ENCODE peak calls at places on chromosomes 6 and 20, in nine cellular contexts. One of them, this sample, is unnamed.

GRCh38 chr6:70281923-70282902 is 20.7 kb downstream of the COL9A1 start:
- DNase-seq in WTC11: peak
- DNase-seq in MCF 10A: no peak
- DNase-seq in brain microvascular endothelial cell: no peak
- DNase-seq in type B pancreatic cell: no peak
- DNase-seq in AG09309: no peak
- DNase-seq in fibroblast of mammary gland: no peak
- DNase-seq in body of pancreas: no peak
- DNase-seq in lower leg skin: no peak
- DNase-seq in this sample: peak

GRCh38 chr6:56683882-56684281 is 41.2 kb upstream of the DST start:
- DNase-seq in fibroblast of mammary gland: peak
- DNase-seq in AG09309: peak
- DNase-seq in MCF 10A: peak
- DNase-seq in WTC11: no peak
- DNase-seq in brain microvascular endothelial cell: peak
- DNase-seq in body of pancreas: peak
- DNase-seq in lower leg skin: peak
- DNase-seq in type B pancreatic cell: no peak
- DNase-seq in this sample: no peak

GRCh38 chr20:5171074-5171789 is 44.4 kb downstream of the CDS2 start:
- DNase-seq in WTC11: peak
- DNase-seq in lower leg skin: no peak
- DNase-seq in AG09309: no peak
- DNase-seq in fibroblast of mammary gland: no peak
- DNase-seq in brain microvascular endothelial cell: peak
- DNase-seq in MCF 10A: no peak
- DNase-seq in type B pancreatic cell: no peak
- DNase-seq in body of pancreas: peak
- DNase-seq in this sample: no peak

GRCh38 chr20:4074877-4075455 is 59.6 kb upstream of the RNF24 start:
- DNase-seq in type B pancreatic cell: peak
- DNase-seq in WTC11: no peak
- DNase-seq in body of pancreas: no peak
- DNase-seq in AG09309: no peak
- DNase-seq in MCF 10A: no peak
- DNase-seq in fibroblast of mammary gland: no peak
- DNase-seq in brain microvascular endothelial cell: no peak
- DNase-seq in lower leg skin: no peak
- DNase-seq in this sample: no peak

GRCh38 chr20:36506253-36506652 is 35.1 kb upstream of the MYL9 start:
- DNase-seq in MCF 10A: peak
- DNase-seq in AG09309: no peak
- DNase-seq in type B pancreatic cell: no peak
- DNase-seq in brain microvascular endothelial cell: no peak
- DNase-seq in WTC11: no peak
- DNase-seq in fibroblast of mammary gland: no peak
- DNase-seq in lower leg skin: no peak
- DNase-seq in body of pancreas: no peak
- DNase-seq in this sample: no peak

GRCh38 chr6:53236241-53236640 is 87.6 kb upstream of the GCM1 start:
- DNase-seq in body of pancreas: no peak
- DNase-seq in MCF 10A: no peak
- DNase-seq in type B pancreatic cell: no peak
- DNase-seq in lower leg skin: no peak
- DNase-seq in AG09309: no peak
- DNase-seq in WTC11: no peak
- DNase-seq in fibroblast of mammary gland: no peak
- DNase-seq in brain microvascular endothelial cell: no peak
- DNase-seq in this sample: no peak

GRCh38 chr6:158770948-158771347 is 48.2 kb downstream of the EZR start:
- DNase-seq in lower leg skin: no peak
- DNase-seq in brain microvascular endothelial cell: no peak
- DNase-seq in AG09309: no peak
- DNase-seq in body of pancreas: no peak
- DNase-seq in WTC11: no peak
- DNase-seq in type B pancreatic cell: no peak
- DNase-seq in MCF 10A: no peak
- DNase-seq in fibroblast of mammary gland: no peak
- DNase-seq in this sample: no peak

GRCh38 chr20:47464380-47465101 is 37.1 kb upstream of the NCOA3 start:
- DNase-seq in type B pancreatic cell: no peak
- DNase-seq in lower leg skin: peak
- DNase-seq in MCF 10A: peak
- DNase-seq in AG09309: peak
- DNase-seq in brain microvascular endothelial cell: peak
- DNase-seq in body of pancreas: peak
- DNase-seq in fibroblast of mammary gland: peak
- DNase-seq in WTC11: no peak
- DNase-seq in this sample: no peak

GRCh38 chr6:78500299-78501089 is 366.9 kb upstream of the IRAK1BP1 start:
- DNase-seq in fibroblast of mammary gland: no peak
- DNase-seq in MCF 10A: peak
- DNase-seq in lower leg skin: no peak
- DNase-seq in WTC11: no peak
- DNase-seq in brain microvascular endothelial cell: no peak
- DNase-seq in body of pancreas: no peak
- DNase-seq in AG09309: no peak
- DNase-seq in type B pancreatic cell: no peak
- DNase-seq in this sample: no peak

GRCh38 chr20:10716855-10717254 is 43.1 kb upstream of the JAG1 start:
- DNase-seq in brain microvascular endothelial cell: peak
- DNase-seq in AG09309: no peak
- DNase-seq in type B pancreatic cell: no peak
- DNase-seq in body of pancreas: no peak
- DNase-seq in MCF 10A: peak
- DNase-seq in WTC11: no peak
- DNase-seq in fibroblast of mammary gland: peak
- DNase-seq in lower leg skin: no peak
- DNase-seq in this sample: no peak

GRCh38 chr6:53858196-53858595 is 63.4 kb downstream of the LRRC1 start:
- DNase-seq in lower leg skin: no peak
- DNase-seq in brain microvascular endothelial cell: no peak
- DNase-seq in WTC11: no peak
- DNase-seq in AG09309: no peak
- DNase-seq in type B pancreatic cell: no peak
- DNase-seq in body of pancreas: no peak
- DNase-seq in fibroblast of mammary gland: no peak
- DNase-seq in MCF 10A: no peak
- DNase-seq in this sample: no peak

GRCh38 chr20:41748756-41749582 is 130.8 kb upstream of the CHD6 start:
- DNase-seq in brain microvascular endothelial cell: no peak
- DNase-seq in WTC11: no peak
- DNase-seq in fibroblast of mammary gland: no peak
- DNase-seq in AG09309: no peak
- DNase-seq in MCF 10A: no peak
- DNase-seq in body of pancreas: no peak
- DNase-seq in type B pancreatic cell: no peak
- DNase-seq in lower leg skin: no peak
- DNase-seq in this sample: no peak

GRCh38 chr6:168354338-168354737 is 34.8 kb upstream of the DACT2 start:
- DNase-seq in fibroblast of mammary gland: no peak
- DNase-seq in MCF 10A: no peak
- DNase-seq in body of pancreas: no peak
- DNase-seq in type B pancreatic cell: no peak
- DNase-seq in WTC11: no peak
- DNase-seq in lower leg skin: no peak
- DNase-seq in AG09309: no peak
- DNase-seq in brain microvascular endothelial cell: no peak
- DNase-seq in this sample: no peak
- TF ChIP-seq CTCF in fibroblast of mammary gland: no peak
- TF ChIP-seq CTCF in MCF 10A: no peak
- TF ChIP-seq CTCF in body of pancreas: no peak
- TF ChIP-seq CTCF in type B pancreatic cell: no peak
- TF ChIP-seq CTCF in WTC11: no peak
- TF ChIP-seq CTCF in lower leg skin: no peak
- TF ChIP-seq CTCF in AG09309: no peak
- TF ChIP-seq CTCF in brain microvascular endothelial cell: no peak
- TF ChIP-seq CTCF in this sample: no peak

GRCh38 chr6:41684311-41685182 is 46.3 kb downstream of the MDFI start:
- DNase-seq in body of pancreas: no peak
- DNase-seq in type B pancreatic cell: no peak
- DNase-seq in AG09309: no peak
- DNase-seq in lower leg skin: no peak
- DNase-seq in WTC11: no peak
- DNase-seq in fibroblast of mammary gland: no peak
- DNase-seq in brain microvascular endothelial cell: no peak
- DNase-seq in MCF 10A: no peak
- DNase-seq in this sample: no peak

GRCh38 chr6:41683460-41684310 is 45.4 kb downstream of the MDFI start:
- DNase-seq in brain microvascular endothelial cell: peak
- DNase-seq in WTC11: peak
- DNase-seq in fibroblast of mammary gland: peak
- DNase-seq in lower leg skin: peak
- DNase-seq in type B pancreatic cell: peak
- DNase-seq in body of pancreas: peak
- DNase-seq in AG09309: no peak
- DNase-seq in MCF 10A: peak
- DNase-seq in this sample: peak

GRCh38 chr6:41682966-41683459 is 44.7 kb downstream of the MDFI start:
- DNase-seq in MCF 10A: no peak
- DNase-seq in brain microvascular endothelial cell: no peak
- DNase-seq in type B pancreatic cell: no peak
- DNase-seq in body of pancreas: no peak
- DNase-seq in lower leg skin: no peak
- DNase-seq in AG09309: no peak
- DNase-seq in WTC11: no peak
- DNase-seq in fibroblast of mammary gland: no peak
- DNase-seq in this sample: no peak

GRCh38 chr6:41682056-41682477 is 43.8 kb downstream of the MDFI start:
- DNase-seq in MCF 10A: peak
- DNase-seq in WTC11: peak
- DNase-seq in lower leg skin: peak
- DNase-seq in type B pancreatic cell: peak
- DNase-seq in body of pancreas: peak
- DNase-seq in brain microvascular endothelial cell: peak
- DNase-seq in AG09309: peak
- DNase-seq in fibroblast of mammary gland: peak
- DNase-seq in this sample: peak

DNA sequence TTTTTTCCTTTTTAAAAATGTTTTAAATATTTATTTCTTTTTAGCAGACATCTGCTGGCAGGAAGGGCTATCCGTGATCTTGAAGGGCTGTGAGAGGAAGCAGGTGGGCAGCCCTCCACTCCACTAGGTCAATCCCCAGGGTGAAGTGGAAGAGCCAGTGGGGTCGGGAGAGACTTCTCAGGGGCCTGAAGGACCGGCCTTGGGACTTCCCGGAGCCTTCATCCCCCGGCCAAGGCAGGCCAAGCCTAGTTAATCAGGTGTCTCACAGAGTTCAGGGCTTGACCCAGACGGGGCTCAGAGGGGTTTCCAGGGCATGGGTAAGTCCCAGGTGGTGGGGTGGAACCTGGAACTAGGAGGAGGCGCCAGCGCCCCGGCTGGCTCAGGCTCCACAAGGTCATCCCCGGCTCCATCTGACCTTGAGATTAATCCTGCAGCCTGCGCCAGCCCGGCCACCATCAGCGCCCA is 44.3 kb downstream of the MDFI start:
- DNase-seq in body of pancreas: peak
- DNase-seq in fibroblast of mammary gland: no peak
- DNase-seq in brain microvascular endothelial cell: no peak
- DNase-seq in type B pancreatic cell: no peak
- DNase-seq in AG09309: no peak
- DNase-seq in MCF 10A: no peak
- DNase-seq in lower leg skin: no peak
- DNase-seq in WTC11: no peak
- DNase-seq in this sample: no peak
- TF ChIP-seq CTCF in body of pancreas: no peak
- TF ChIP-seq CTCF in fibroblast of mammary gland: no peak
- TF ChIP-seq CTCF in brain microvascular endothelial cell: no peak
- TF ChIP-seq CTCF in type B pancreatic cell: no peak
- TF ChIP-seq CTCF in AG09309: no peak
- TF ChIP-seq CTCF in MCF 10A: no peak
- TF ChIP-seq CTCF in lower leg skin: no peak
- TF ChIP-seq CTCF in WTC11: no peak
- TF ChIP-seq CTCF in this sample: peak

GRCh38 chr20:22472386-22472785 is 112.0 kb downstream of the FOXA2 start:
- DNase-seq in WTC11: peak
- DNase-seq in AG09309: no peak
- DNase-seq in lower leg skin: no peak
- DNase-seq in body of pancreas: no peak
- DNase-seq in type B pancreatic cell: no peak
- DNase-seq in brain microvascular endothelial cell: no peak
- DNase-seq in fibroblast of mammary gland: no peak
- DNase-seq in MCF 10A: no peak
- DNase-seq in this sample: no peak

GRCh38 chr20:22474215-22474614 is 110.2 kb downstream of the FOXA2 start:
- DNase-seq in MCF 10A: no peak
- DNase-seq in type B pancreatic cell: no peak
- DNase-seq in AG09309: no peak
- DNase-seq in brain microvascular endothelial cell: no peak
- DNase-seq in lower leg skin: no peak
- DNase-seq in WTC11: no peak
- DNase-seq in body of pancreas: no peak
- DNase-seq in fibroblast of mammary gland: no peak
- DNase-seq in this sample: no peak

GRCh38 chr20:22473293-22473692 is 111.1 kb downstream of the FOXA2 start:
- DNase-seq in WTC11: no peak
- DNase-seq in MCF 10A: no peak
- DNase-seq in body of pancreas: no peak
- DNase-seq in fibroblast of mammary gland: no peak
- DNase-seq in type B pancreatic cell: no peak
- DNase-seq in lower leg skin: no peak
- DNase-seq in AG09309: no peak
- DNase-seq in brain microvascular endothelial cell: no peak
- DNase-seq in this sample: no peak

GRCh38 chr20:22471156-22471836 is 113.1 kb downstream of the FOXA2 start:
- DNase-seq in brain microvascular endothelial cell: no peak
- DNase-seq in lower leg skin: no peak
- DNase-seq in body of pancreas: no peak
- DNase-seq in AG09309: no peak
- DNase-seq in fibroblast of mammary gland: no peak
- DNase-seq in WTC11: no peak
- DNase-seq in MCF 10A: no peak
- DNase-seq in type B pancreatic cell: no peak
- DNase-seq in this sample: no peak

GRCh38 chr20:22475662-22476061 is 108.7 kb downstream of the FOXA2 start:
- DNase-seq in WTC11: no peak
- DNase-seq in brain microvascular endothelial cell: no peak
- DNase-seq in lower leg skin: no peak
- DNase-seq in body of pancreas: no peak
- DNase-seq in fibroblast of mammary gland: no peak
- DNase-seq in type B pancreatic cell: no peak
- DNase-seq in AG09309: no peak
- DNase-seq in MCF 10A: no peak
- DNase-seq in this sample: no peak
- TF ChIP-seq CTCF in WTC11: no peak
- TF ChIP-seq CTCF in brain microvascular endothelial cell: no peak
- TF ChIP-seq CTCF in lower leg skin: no peak
- TF ChIP-seq CTCF in body of pancreas: no peak
- TF ChIP-seq CTCF in fibroblast of mammary gland: no peak
- TF ChIP-seq CTCF in type B pancreatic cell: no peak
- TF ChIP-seq CTCF in AG09309: no peak
- TF ChIP-seq CTCF in MCF 10A: no peak
- TF ChIP-seq CTCF in this sample: no peak

GRCh38 chr6:41190791-41191190 is 10.2 kb downstream of the TREML2 start:
- DNase-seq in type B pancreatic cell: no peak
- DNase-seq in WTC11: no peak
- DNase-seq in lower leg skin: no peak
- DNase-seq in body of pancreas: no peak
- DNase-seq in fibroblast of mammary gland: peak
- DNase-seq in MCF 10A: no peak
- DNase-seq in AG09309: no peak
- DNase-seq in brain microvascular endothelial cell: no peak
- DNase-seq in this sample: no peak
- TF ChIP-seq CTCF in type B pancreatic cell: no peak
- TF ChIP-seq CTCF in WTC11: no peak
- TF ChIP-seq CTCF in lower leg skin: no peak
- TF ChIP-seq CTCF in body of pancreas: no peak
- TF ChIP-seq CTCF in fibroblast of mammary gland: no peak
- TF ChIP-seq CTCF in MCF 10A: no peak
- TF ChIP-seq CTCF in AG09309: no peak
- TF ChIP-seq CTCF in brain microvascular endothelial cell: no peak
- TF ChIP-seq CTCF in this sample: no peak